ENCODE peak calls at places on chromosome 6, in four cellular contexts. G, D, K and P are unnamed samples.

GRCh38 chr6:1327630-1328029 is 15.7 kb downstream of the FOXQ1 start:
- DNase-seq in D (no peak), G (no peak), K (no peak), P (no peak)

GRCh38 chr6:21914121-21914973 is 320.8 kb downstream of the SOX4 start:
- DNase-seq in D (peak), K (no peak), G (no peak), P (no peak)

GRCh38 chr6:33335916-33336315 is 18.4 kb upstream of the ZBTB22 start:
- DNase-seq in K (no peak), G (no peak), D (no peak), P (no peak)

GRCh38 chr6:37459981-37460800 is 27.2 kb downstream of the CMTR1 start:
- DNase-seq in K (no peak), D (no peak), G (no peak), P (no peak)

GRCh38 chr6:73032586-73032985 is 192.7 kb downstream of the KHDC1L start:
- DNase-seq in D (no peak), K (no peak), G (peak), P (no peak)

GRCh38 chr6:107618672-107619071 is 128.8 kb downstream of the SOBP start:
- DNase-seq in G (no peak), D (peak), K (no peak), P (no peak)

GRCh38 chr6:40011844-40012243 is 77.6 kb upstream of the MOCS1 start:
- DNase-seq in K (no peak), G (no peak), D (no peak), P (no peak)

GRCh38 chr6:104186836-104187235 is 672.9 kb downstream of the HACE1 start:
- DNase-seq in K (no peak), G (no peak), D (no peak), P (no peak)

GRCh38 chr6:129578315-129578714 is 131.7 kb downstream of the ARHGAP18 start:
- DNase-seq in K (no peak), D (no peak), G (no peak), P (no peak)

GRCh38 chr6:56686429-56686828 is 43.7 kb upstream of the DST start:
- DNase-seq in G (no peak), K (no peak), D (no peak), P (no peak)

GRCh38 chr6:20223119-20223518 is 10.8 kb upstream of the MBOAT1 start:
- DNase-seq in G (no peak), K (no peak), D (no peak), P (no peak)

GRCh38 chr6:138493413-138493812 is 5.9 kb downstream of the NHSL1 start:
- DNase-seq in D (no peak), G (peak), K (no peak), P (no peak)

GRCh38 chr6:34665019-34665418 is 31.5 kb downstream of the ILRUN start:
- DNase-seq in D (no peak), G (no peak), K (no peak), P (no peak)

GRCh38 chr6:54419885-54420284 is 111.6 kb downstream of the TINAG start:
- DNase-seq in G (peak), K (no peak), D (no peak), P (no peak)

GRCh38 chr6:94511502-94512088 is 1065.7 kb upstream of the MANEA start:
- DNase-seq in G (no peak), K (peak), D (no peak), P (no peak)

GRCh38 chr6:69974193-69974592 is 107.8 kb downstream of the COL19A1 start:
- DNase-seq in D (no peak), G (peak), K (no peak), P (no peak)

GRCh38 chr6:149716584-149716983 is 1.3 kb downstream of the LATS1 start:
- DNase-seq in K (no peak), D (peak), G (peak), P (no peak)

GRCh38 chr6:119467478-119468081 is 118.0 kb upstream of the MAN1A1 start:
- DNase-seq in K (no peak), G (no peak), D (no peak), P (no peak)

GRCh38 chr6:111972714-111973678 is 80.9 kb upstream of the CCN6 start:
- DNase-seq in D (no peak), K (peak), G (peak), P (no peak)

GRCh38 chr6:78436335-78436734 is 431.0 kb upstream of the IRAK1BP1 start:
- DNase-seq in K (no peak), D (no peak), G (peak), P (no peak)

GRCh38 chr6:169167581-169168301 is 85.9 kb downstream of the THBS2 start:
- DNase-seq in D (peak), K (peak), G (peak), P (no peak)

GRCh38 chr6:17240803-17241500 is 40.2 kb upstream of the RBM24 start:
- DNase-seq in D (no peak), K (no peak), G (no peak), P (no peak)

GRCh38 chr6:31128093-31128676 is 7.9 kb upstream of the CDSN start:
- DNase-seq in D (peak), K (no peak), G (peak), P (no peak)

GRCh38 chr6:109787312-109787711 is 96.2 kb downstream of the FIG4 start:
- DNase-seq in G (no peak), D (no peak), K (no peak), P (no peak)

GRCh38 chr6:109781001-109781400 is 89.9 kb downstream of the FIG4 start:
- DNase-seq in K (no peak), G (no peak), D (no peak), P (no peak)

GRCh38 chr6:109782401-109783046 is 91.4 kb downstream of the FIG4 start:
- DNase-seq in G (no peak), D (no peak), K (no peak), P (no peak)

GRCh38 chr6:109788687-109789086 is 97.6 kb downstream of the FIG4 start:
- DNase-seq in K (no peak), G (no peak), D (no peak), P (no peak)

DNA sequence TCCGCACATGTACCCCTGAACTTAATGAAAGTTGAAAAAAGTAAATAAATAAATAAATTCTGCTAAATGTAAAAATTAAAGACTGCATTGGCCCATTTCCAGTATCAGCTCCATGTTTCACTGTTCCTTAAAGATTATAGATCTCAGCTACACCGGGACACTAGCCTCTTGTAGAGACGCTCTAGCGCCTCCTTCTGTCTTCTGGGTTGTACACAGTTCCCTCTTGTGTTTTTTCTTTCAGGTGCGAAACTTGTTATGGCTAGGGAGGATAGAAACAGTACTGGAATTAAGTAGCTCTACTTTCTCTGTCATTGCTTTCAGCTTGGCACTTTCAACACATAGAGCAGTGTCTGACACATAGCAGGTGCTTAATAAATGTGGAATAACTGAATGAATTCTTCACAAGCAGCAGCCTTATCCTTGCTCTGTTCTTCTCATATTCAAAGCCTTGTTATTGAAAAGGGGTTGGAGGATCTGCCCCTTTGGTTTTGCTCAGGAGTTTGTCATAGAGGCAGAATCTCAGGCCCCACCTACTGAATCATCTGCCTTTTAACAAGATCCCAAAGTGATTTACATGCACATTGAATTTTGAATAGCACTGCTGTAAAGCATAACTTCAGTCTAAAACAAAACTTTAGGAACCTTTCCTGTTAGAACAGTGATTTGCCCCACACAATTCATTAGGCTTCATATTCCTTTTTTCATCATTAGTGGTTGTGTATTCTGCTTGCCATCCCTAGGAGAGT is 92.3 kb downstream of the FIG4 start:
- DNase-seq in G (no peak), D (no peak), K (no peak), P (no peak)
- TF ChIP-seq CTCF in G (no peak), D (no peak), K (no peak), P (peak)

GRCh38 chr6:15642276-15642675 is 20.6 kb downstream of the DTNBP1 start:
- DNase-seq in D (no peak), G (no peak), K (no peak), P (no peak)
- TF ChIP-seq CTCF in D (peak), G (no peak), K (no peak), P (peak)

DNA sequence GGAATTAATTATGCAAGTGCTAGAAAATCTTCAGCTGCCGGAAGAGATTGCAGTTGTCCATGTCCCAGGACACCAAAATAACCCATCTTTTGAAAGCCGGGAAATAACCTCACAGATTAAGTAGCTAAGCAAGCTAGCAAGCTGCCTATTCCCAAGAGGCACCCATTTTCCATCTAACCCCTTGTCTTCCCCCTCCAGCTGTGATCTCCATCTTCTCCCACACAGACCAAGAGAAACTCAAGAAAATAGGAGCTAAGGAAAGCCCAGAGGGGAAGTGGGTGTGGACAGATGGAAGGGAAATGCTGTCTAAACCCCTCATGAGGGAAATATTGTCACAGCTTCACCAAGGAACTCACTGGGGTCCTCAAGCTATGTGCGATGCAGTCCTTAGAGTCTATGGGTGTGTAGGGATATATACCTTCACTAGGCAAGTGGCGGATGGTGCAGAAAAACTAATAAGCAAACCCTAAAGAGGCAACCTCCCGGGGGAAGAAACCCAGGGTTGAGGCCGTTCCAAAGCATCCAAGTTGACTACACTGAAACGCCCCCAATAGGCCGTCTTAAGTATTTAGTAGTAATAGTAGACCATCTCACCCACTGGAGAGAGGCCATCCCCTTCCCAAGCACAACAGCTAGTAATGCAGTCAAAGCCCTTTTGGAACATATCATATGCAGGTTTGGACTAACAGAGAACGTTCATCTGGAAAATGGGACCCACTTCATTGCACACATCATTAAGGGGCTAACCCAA is 64.2 kb upstream of the PRSS16 start:
- DNase-seq in D (no peak), K (no peak), G (no peak), P (no peak)
- TF ChIP-seq CTCF in D (no peak), K (no peak), G (no peak), P (no peak)

DNA sequence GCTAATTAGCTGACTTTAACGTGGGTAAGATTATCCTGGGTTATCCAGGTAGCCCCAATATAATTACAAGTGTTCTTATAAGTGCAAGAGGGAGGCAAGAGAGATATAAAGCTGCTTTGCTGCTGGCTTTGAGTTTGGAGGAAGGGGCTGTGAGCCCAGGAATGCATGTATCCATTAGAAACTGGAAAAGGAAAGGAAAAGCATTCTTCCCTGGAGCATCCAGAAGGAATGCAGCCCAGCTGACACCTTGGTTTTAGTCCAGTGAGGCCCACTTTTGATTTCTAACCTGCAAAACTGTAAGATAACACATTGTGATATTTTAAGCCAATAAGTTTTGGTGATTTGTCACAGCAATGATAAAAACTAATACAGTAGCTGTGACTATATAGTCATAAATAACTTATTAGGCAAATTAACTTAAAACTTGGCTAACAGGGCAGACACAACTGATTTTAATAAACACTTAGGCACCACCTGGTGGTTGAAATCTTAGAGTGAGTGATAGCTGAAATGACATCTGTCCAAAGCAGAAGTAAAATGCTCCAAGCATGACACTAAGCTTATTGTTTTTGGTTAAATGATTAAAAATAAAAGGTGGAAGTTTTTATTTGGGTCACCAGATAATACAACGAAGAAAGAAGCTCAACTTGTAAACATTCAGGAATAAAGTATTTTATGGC is 35.6 kb downstream of the ADGRF4 start:
- DNase-seq in K (no peak), D (peak), G (peak), P (no peak)
- TF ChIP-seq CTCF in K (no peak), D (peak), G (peak), P (peak)